ENCODE peak calls at places on chromosomes 6 and 20, in nine cellular contexts. M is neural progenitor cell, O is OCI-LY7, F is GM23338, L is GM23248, K is hepatocyte, P is SK-N-SH, Z is HCT116, T is PC-3. J is an unnamed sample.

GRCh38 chr6:42960243-42961019 is at the start of gene GNMT:
- DNase-seq in M (peak), O (no peak), F (peak), L (peak), K (peak), P (peak), Z (no peak), T (peak), J (peak)

GRCh38 chr6:128225610-128226009 is 294.8 kb downstream of the PTPRK start:
- DNase-seq in M (no peak), O (no peak), F (no peak), L (no peak), K (no peak), P (no peak), Z (no peak), T (no peak), J (no peak)

GRCh38 chr6:29647927-29648642 is 8.8 kb upstream of the MOG start:
- DNase-seq in M (peak), O (peak), F (peak), L (peak), K (peak), P (peak), Z (peak), T (peak), J (peak)

GRCh38 chr6:14207493-14207892 is 89.9 kb downstream of the CD83 start:
- DNase-seq in M (no peak), O (no peak), F (no peak), L (peak), K (peak), P (no peak), Z (no peak), T (no peak), J (no peak)

GRCh38 chr6:122652431-122652830 is 42.2 kb downstream of the PKIB start:
- DNase-seq in M (no peak), O (no peak), F (no peak), L (no peak), K (peak), P (no peak), Z (no peak), T (peak), J (no peak)

GRCh38 chr6:4776493-4776966 is 326 bp downstream of the CDYL start:
- DNase-seq in M (peak), O (peak), F (peak), L (peak), K (no peak), P (peak), Z (no peak), T (no peak), J (no peak)

GRCh38 chr6:92586236-92586977 is 833.0 kb downstream of the EPHA7 start:
- DNase-seq in M (peak), O (no peak), F (peak), L (no peak), K (no peak), P (no peak), Z (no peak), T (no peak), J (no peak)

GRCh38 chr6:112780498-112781096 is 433.5 kb downstream of the RFPL4B start:
- DNase-seq in M (peak), O (peak), F (peak), L (peak), K (peak), P (peak), Z (peak), T (peak), J (peak)

GRCh38 chr6:10532392-10532791 is 11.2 kb downstream of the GCNT2 start:
- DNase-seq in M (no peak), O (peak), F (no peak), L (no peak), K (no peak), P (no peak), Z (no peak), T (no peak), J (no peak)

GRCh38 chr6:146265051-146265450 is 236.2 kb downstream of the GRM1 start:
- DNase-seq in M (no peak), O (no peak), F (no peak), L (peak), K (no peak), P (no peak), Z (no peak), T (no peak), J (no peak)

GRCh38 chr6:69090132-69090531 is 455.1 kb downstream of the ADGRB3 start:
- DNase-seq in M (no peak), O (no peak), F (no peak), L (peak), K (peak), P (no peak), Z (no peak), T (no peak), J (no peak)

GRCh38 chr6:13352165-13352564 is 23.8 kb upstream of the TBC1D7 start:
- DNase-seq in M (no peak), O (no peak), F (no peak), L (no peak), K (no peak), P (no peak), Z (no peak), T (no peak), J (no peak)

GRCh38 chr20:44151621-44152416 is 35.2 kb downstream of the JPH2 start:
- DNase-seq in M (no peak), O (no peak), F (no peak), L (no peak), K (peak), P (no peak), Z (peak), T (peak), J (no peak)

GRCh38 chr6:6224933-6225486 is 95.5 kb downstream of the F13A1 start:
- DNase-seq in M (no peak), O (no peak), F (no peak), L (no peak), K (no peak), P (peak), Z (no peak), T (peak), J (no peak)

GRCh38 chr6:148317739-148318138 is 24.9 kb upstream of the SASH1 start:
- DNase-seq in M (no peak), O (no peak), F (no peak), L (no peak), K (no peak), P (no peak), Z (no peak), T (no peak), J (no peak)

GRCh38 chr20:19682249-19682648 is 75.8 kb upstream of the RIN2 start:
- DNase-seq in M (no peak), O (no peak), F (no peak), L (no peak), K (no peak), P (no peak), Z (no peak), T (no peak), J (no peak)

GRCh38 chr6:52335576-52335975 is 26.4 kb upstream of the PAQR8 start:
- DNase-seq in M (no peak), O (no peak), F (no peak), L (no peak), K (no peak), P (no peak), Z (no peak), T (no peak), J (no peak)

GRCh38 chr6:32837651-32838113 is 857 bp downstream of the TAP2 start:
- DNase-seq in M (no peak), O (no peak), F (no peak), L (peak), K (no peak), P (no peak), Z (no peak), T (peak), J (no peak)

GRCh38 chr20:55437778-55438417 is 567.4 kb downstream of the CBLN4 start:
- DNase-seq in M (no peak), O (no peak), F (no peak), L (no peak), K (no peak), P (peak), Z (no peak), T (no peak), J (no peak)

GRCh38 chr20:11880694-11881093 is 37.0 kb upstream of the BTBD3 start:
- DNase-seq in M (no peak), O (no peak), F (no peak), L (no peak), K (no peak), P (no peak), Z (no peak), T (peak), J (no peak)

GRCh38 chr20:25017257-25017803 is 24.8 kb upstream of the APMAP start:
- DNase-seq in M (no peak), O (no peak), F (peak), L (no peak), K (peak), P (no peak), Z (no peak), T (peak), J (peak)

GRCh38 chr6:72219536-72219935 is 333.2 kb downstream of the RIMS1 start:
- DNase-seq in M (no peak), O (no peak), F (no peak), L (no peak), K (no peak), P (no peak), Z (no peak), T (no peak), J (no peak)

GRCh38 chr6:31701666-31702420 is 1.3 kb downstream of the ABHD16A start:
- DNase-seq in M (no peak), O (no peak), F (no peak), L (peak), K (no peak), P (peak), Z (no peak), T (no peak), J (no peak)

GRCh38 chr6:90500458-90500857 is 86.4 kb downstream of the MAP3K7 start:
- DNase-seq in M (no peak), O (no peak), F (peak), L (no peak), K (no peak), P (no peak), Z (no peak), T (no peak), J (no peak)

GRCh38 chr6:125947581-125947980 is 9.0 kb upstream of the HINT3 start:
- DNase-seq in M (no peak), O (no peak), F (no peak), L (peak), K (no peak), P (no peak), Z (no peak), T (peak), J (no peak)

GRCh38 chr6:145118224-145118623 is 617.1 kb downstream of the EPM2A start:
- DNase-seq in M (no peak), O (no peak), F (no peak), L (no peak), K (no peak), P (no peak), Z (no peak), T (no peak), J (no peak)

GRCh38 chr6:92810913-92811312 is 608.4 kb downstream of the EPHA7 start:
- DNase-seq in M (peak), O (peak), F (peak), L (peak), K (peak), P (peak), Z (peak), T (peak), J (peak)

GRCh38 chr6:6003334-6004146 is 3.2 kb downstream of the NRN1 start:
- DNase-seq in M (peak), O (no peak), F (peak), L (peak), K (no peak), P (peak), Z (no peak), T (no peak), J (peak)

GRCh38 chr6:121560476-121560875 is 125.0 kb downstream of the GJA1 start:
- DNase-seq in M (no peak), O (no peak), F (no peak), L (no peak), K (no peak), P (no peak), Z (no peak), T (no peak), J (no peak)

GRCh38 chr20:8579060-8579459 is 447.0 kb downstream of the PLCB1 start:
- DNase-seq in M (no peak), O (no peak), F (no peak), L (no peak), K (no peak), P (no peak), Z (no peak), T (no peak), J (no peak)

GRCh38 chr6:137845460-137845859 is 21.6 kb upstream of the TNFAIP3 start:
- DNase-seq in M (no peak), O (no peak), F (no peak), L (no peak), K (no peak), P (no peak), Z (no peak), T (peak), J (no peak)

GRCh38 chr6:311679-312220 is 19.5 kb downstream of the DUSP22 start:
- DNase-seq in M (no peak), O (no peak), F (no peak), L (no peak), K (no peak), P (no peak), Z (no peak), T (no peak), J (no peak)

GRCh38 chr6:90595854-90596253 is 9.0 kb upstream of the MAP3K7 start:
- DNase-seq in M (no peak), O (no peak), F (no peak), L (no peak), K (no peak), P (no peak), Z (no peak), T (no peak), J (no peak)

GRCh38 chr20:6501061-6501460 is 266.4 kb upstream of the BMP2 start:
- DNase-seq in M (no peak), O (no peak), F (no peak), L (peak), K (no peak), P (no peak), Z (no peak), T (peak), J (no peak)
- TF ChIP-seq EZH2phosphoT487 in M (no peak), O (no peak), F (no peak), L (no peak), K (no peak), P (no peak), Z (no peak), T (no peak), J (no peak)

GRCh38 chr6:18171861-18172260 is 16.6 kb downstream of the KDM1B start:
- DNase-seq in M (no peak), O (no peak), F (no peak), L (no peak), K (no peak), P (no peak), Z (no peak), T (no peak), J (no peak)
- H3K27ac ChIP-seq in M (no peak), O (no peak), F (no peak), L (no peak), K (no peak), P (no peak), Z (no peak), T (no peak), J (no peak)

GRCh38 chr20:45361794-45362193 is 1.2 kb upstream of the SYS1 start:
- DNase-seq in M (no peak), O (no peak), F (no peak), L (no peak), K (no peak), P (no peak), Z (no peak), T (no peak), J (no peak)
- TF ChIP-seq EZH2phosphoT487 in M (no peak), O (no peak), F (no peak), L (no peak), K (no peak), P (no peak), Z (no peak), T (no peak), J (no peak)

DNA sequence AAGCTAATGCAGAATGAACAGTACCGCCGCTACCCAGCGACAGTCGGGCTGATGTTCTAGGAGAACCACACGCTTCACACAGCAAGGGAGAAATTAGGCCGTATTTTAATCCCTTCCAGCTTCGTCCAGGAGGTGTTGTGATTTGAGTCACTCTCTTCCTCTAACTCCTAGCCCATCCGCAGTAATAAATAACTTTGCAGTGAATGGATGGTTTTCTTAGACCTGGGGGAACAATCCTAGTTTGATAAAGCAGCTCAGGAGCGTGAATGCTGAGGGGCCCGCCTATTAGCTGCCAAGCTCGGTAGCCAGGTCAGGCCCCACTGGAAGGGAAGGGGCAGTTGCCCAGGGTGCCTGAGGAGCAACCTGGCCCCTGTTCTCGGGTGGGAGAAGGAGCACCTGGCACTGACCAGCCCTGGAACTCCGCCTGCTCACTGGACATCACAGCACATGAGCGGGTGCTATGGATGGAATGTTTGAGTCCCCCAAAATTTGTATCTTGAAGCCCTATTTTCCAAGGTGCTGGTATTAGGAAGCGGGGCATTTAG is 146.0 kb upstream of the AFDN start:
- DNase-seq in M (no peak), O (no peak), F (no peak), L (no peak), K (no peak), P (no peak), Z (no peak), T (no peak), J (no peak)
- H3K27ac ChIP-seq in M (no peak), O (no peak), F (no peak), L (no peak), K (peak), P (no peak), Z (no peak), T (no peak), J (no peak)

DNA sequence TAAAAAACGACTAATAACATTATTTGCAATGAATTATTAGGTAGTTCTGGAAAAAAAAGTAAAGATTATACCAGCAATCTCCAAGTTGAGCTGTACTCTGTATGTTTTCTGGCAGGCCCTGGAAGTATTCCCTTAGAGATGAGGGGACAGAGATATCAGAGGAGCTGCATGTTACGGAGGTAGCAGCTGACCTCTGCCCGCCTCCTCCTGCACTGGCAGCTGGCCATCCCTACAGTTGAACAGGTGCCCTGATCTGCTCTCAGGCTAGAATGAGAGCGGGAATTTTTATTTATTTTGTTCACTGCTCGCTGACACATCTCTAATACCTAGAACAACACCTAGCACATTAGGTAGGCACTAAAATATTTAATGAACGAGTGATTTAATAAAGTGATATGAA is 23.1 kb downstream of the FBXL4 start:
- DNase-seq in M (no peak), O (no peak), F (no peak), L (no peak), K (no peak), P (no peak), Z (no peak), T (no peak), J (no peak)
- TF ChIP-seq EZH2phosphoT487 in M (no peak), O (no peak), F (no peak), L (no peak), K (no peak), P (no peak), Z (no peak), T (no peak), J (no peak)

GRCh38 chr6:108165714-108166663 is at the start of gene NR2E1:
- DNase-seq in M (peak), O (no peak), F (peak), L (peak), K (no peak), P (peak), Z (no peak), T (no peak), J (no peak)
- H3K27ac ChIP-seq in M (no peak), O (no peak), F (no peak), L (no peak), K (no peak), P (no peak), Z (no peak), T (no peak), J (no peak)

GRCh38 chr20:62136283-62137091 is 6.7 kb downstream of the PSMA7 start:
- DNase-seq in M (peak), O (peak), F (peak), L (peak), K (peak), P (peak), Z (peak), T (peak), J (peak)
- TF ChIP-seq EZH2phosphoT487 in M (no peak), O (no peak), F (no peak), L (no peak), K (no peak), P (no peak), Z (no peak), T (no peak), J (no peak)

GRCh38 chr6:111732390-111732789 is 126.7 kb upstream of the TRAF3IP2 start:
- DNase-seq in M (no peak), O (no peak), F (no peak), L (no peak), K (no peak), P (no peak), Z (no peak), T (no peak), J (no peak)
- H3K27ac ChIP-seq in M (peak), O (no peak), F (no peak), L (no peak), K (no peak), P (no peak), Z (no peak), T (no peak), J (no peak)

DNA sequence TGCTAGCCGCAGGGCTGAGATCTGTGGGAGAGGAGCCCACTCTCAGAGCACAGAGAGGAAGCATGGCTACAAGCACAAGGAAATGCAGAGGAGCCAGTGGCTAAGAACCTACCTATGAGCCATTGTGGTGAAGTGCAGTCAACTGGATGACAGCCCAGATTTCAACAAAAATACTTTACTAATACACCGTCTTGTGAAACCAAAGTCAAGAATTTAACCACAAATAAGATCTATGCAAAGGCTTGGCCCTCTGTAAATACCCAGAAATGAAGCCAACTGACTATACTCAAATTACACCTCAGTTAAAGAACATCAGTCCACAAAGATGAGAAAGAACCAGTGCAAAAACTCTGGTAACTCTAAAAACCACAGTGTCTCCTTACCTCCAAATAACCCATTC is 40.1 kb upstream of the PTCHD4 start:
- DNase-seq in M (no peak), O (no peak), F (no peak), L (peak), K (no peak), P (no peak), Z (no peak), T (peak), J (no peak)
- TF ChIP-seq EZH2phosphoT487 in M (no peak), O (no peak), F (no peak), L (no peak), K (no peak), P (no peak), Z (no peak), T (no peak), J (no peak)

J was measured in MM.1S.